ENCODE peak calls at places on chromosomes 11 and 22, in four cellular contexts. One of them, this sample, is unnamed.

GRCh38 chr11:67376873-67377808 is 3.7 kb upstream of the CLCF1 start:
- DNase-seq in H9: no peak
- DNase-seq in H1: no peak
- DNase-seq in IMR-90: no peak
- DNase-seq in this sample: no peak

GRCh38 chr22:37221424-37222336 is 9.4 kb upstream of the SSTR3 start:
- DNase-seq in H1: no peak
- DNase-seq in H9: no peak
- DNase-seq in IMR-90: no peak
- DNase-seq in this sample: no peak

GRCh38 chr11:12962306-12962705 is 46.8 kb upstream of the RASSF10 start:
- DNase-seq in IMR-90: no peak
- DNase-seq in H9: no peak
- DNase-seq in H1: no peak
- DNase-seq in this sample: no peak

GRCh38 chr11:2813141-2813908 is 72.2 kb downstream of the CDKN1C start:
- DNase-seq in H1: no peak
- DNase-seq in IMR-90: peak; percentile 90
- DNase-seq in H9: no peak
- DNase-seq in this sample: no peak

GRCh38 chr11:134119094-134119493 is 50.2 kb downstream of the JAM3 start:
- DNase-seq in IMR-90: peak; percentile 86
- DNase-seq in H1: no peak
- DNase-seq in H9: no peak
- DNase-seq in this sample: no peak

GRCh38 chr11:69487391-69487790 is 5.9 kb downstream of the LINC01488 start:
- DNase-seq in IMR-90: no peak
- DNase-seq in H1: no peak
- DNase-seq in H9: no peak
- DNase-seq in this sample: no peak

GRCh38 chr11:9039863-9040262 is 36.1 kb upstream of the NRIP3 start:
- DNase-seq in H1: no peak
- DNase-seq in IMR-90: no peak
- DNase-seq in H9: no peak
- DNase-seq in this sample: no peak

GRCh38 chr11:59582006-59582405 is 33.6 kb downstream of the OSBP start:
- DNase-seq in H1: no peak
- DNase-seq in IMR-90: no peak
- DNase-seq in H9: no peak
- DNase-seq in this sample: peak; percentile 27

GRCh38 chr11:45145421-45146071 is 893 bp upstream of the PRDM11 start:
- DNase-seq in H9: peak; percentile 87
- DNase-seq in IMR-90: peak; percentile 35
- DNase-seq in H1: peak; percentile 56
- DNase-seq in this sample: peak; percentile 92

GRCh38 chr11:34921156-34921555 is 4.7 kb downstream of the PDHX start:
- DNase-seq in H1: no peak
- DNase-seq in H9: no peak
- DNase-seq in IMR-90: no peak
- DNase-seq in this sample: no peak

GRCh38 chr11:2590131-2590950 is 109.5 kb downstream of the KCNQ1OT1 start:
- DNase-seq in H1: no peak
- DNase-seq in H9: no peak
- DNase-seq in IMR-90: no peak
- DNase-seq in this sample: no peak

GRCh38 chr11:76361365-76361764 is 19.6 kb downstream of the THAP12 start:
- DNase-seq in H1: no peak
- DNase-seq in IMR-90: no peak
- DNase-seq in H9: no peak
- DNase-seq in this sample: no peak

GRCh38 chr11:84437129-84438123 is 1151.3 kb upstream of the CCDC90B start:
- DNase-seq in H9: peak; percentile 94
- DNase-seq in IMR-90: no peak
- DNase-seq in H1: peak; percentile 80
- DNase-seq in this sample: peak; percentile 94

GRCh38 chr22:27431896-27432295 is 369.7 kb downstream of the MN1 start:
- DNase-seq in H9: no peak
- DNase-seq in IMR-90: peak; percentile 4
- DNase-seq in H1: no peak
- DNase-seq in this sample: no peak

GRCh38 chr22:37300551-37301017 is 18.3 kb downstream of the CYTH4 start:
- DNase-seq in IMR-90: no peak
- DNase-seq in H9: no peak
- DNase-seq in H1: no peak
- DNase-seq in this sample: no peak

GRCh38 chr22:49664371-49664881 is 163.2 kb downstream of the BRD1 start:
- DNase-seq in H9: peak; percentile 21
- DNase-seq in H1: no peak
- DNase-seq in IMR-90: no peak
- DNase-seq in this sample: no peak

GRCh38 chr11:43316451-43316850 is 4.7 kb downstream of the API5 start:
- DNase-seq in H1: no peak
- DNase-seq in H9: no peak
- DNase-seq in IMR-90: peak; percentile 13
- DNase-seq in this sample: no peak

GRCh38 chr22:27473533-27473932 is 328.0 kb downstream of the MN1 start:
- DNase-seq in IMR-90: no peak
- DNase-seq in H1: no peak
- DNase-seq in H9: no peak
- DNase-seq in this sample: peak; percentile 48

GRCh38 chr11:111918390-111919256 is at the start of gene C11orf52:
- DNase-seq in H9: peak; percentile 94
- DNase-seq in H1: peak; percentile 49
- DNase-seq in IMR-90: peak; percentile 57
- DNase-seq in this sample: peak; percentile 93

GRCh38 chr11:18080451-18080850 is 25.4 kb downstream of the SAAL1 start:
- DNase-seq in H1: no peak
- DNase-seq in IMR-90: no peak
- DNase-seq in H9: no peak
- DNase-seq in this sample: no peak

GRCh38 chr11:134229131-134229790 is 4.8 kb downstream of the VPS26B start:
- DNase-seq in H9: no peak
- DNase-seq in H1: no peak
- DNase-seq in IMR-90: no peak
- DNase-seq in this sample: no peak

GRCh38 chr11:116225236-116225635 is 547.6 kb downstream of the BUD13 start:
- DNase-seq in H9: no peak
- DNase-seq in H1: no peak
- DNase-seq in IMR-90: no peak
- DNase-seq in this sample: peak; percentile 30

GRCh38 chr11:1290052-1291040 is 19.1 kb downstream of the TOLLIP start:
- DNase-seq in IMR-90: no peak
- DNase-seq in H1: no peak
- DNase-seq in H9: no peak
- DNase-seq in this sample: no peak

GRCh38 chr11:46363031-46363407 is 15.8 kb downstream of the DGKZ start:
- DNase-seq in IMR-90: peak; percentile 67
- DNase-seq in H1: no peak
- DNase-seq in H9: no peak
- DNase-seq in this sample: peak; percentile 84

GRCh38 chr22:21775061-21775460 is 39.5 kb upstream of the YPEL1 start:
- DNase-seq in H1: no peak
- DNase-seq in H9: no peak
- DNase-seq in IMR-90: peak; percentile 61
- DNase-seq in this sample: no peak

GRCh38 chr11:43381802-43382201 is 23.1 kb downstream of the TTC17 start:
- DNase-seq in IMR-90: no peak
- DNase-seq in H1: no peak
- DNase-seq in H9: no peak
- DNase-seq in this sample: peak; percentile 41

GRCh38 chr11:64086263-64086938 is 50.7 kb downstream of the FLRT1 start:
- DNase-seq in H9: no peak
- DNase-seq in H1: no peak
- DNase-seq in IMR-90: peak; percentile 14
- DNase-seq in this sample: no peak

GRCh38 chr11:15159085-15159484 is 44.4 kb downstream of the INSC start:
- DNase-seq in H1: no peak
- DNase-seq in H9: peak; percentile 37
- DNase-seq in IMR-90: peak; percentile 49
- DNase-seq in this sample: peak; percentile 53

GRCh38 chr22:49789289-49790141 is 38.2 kb downstream of the BRD1 start:
- DNase-seq in H1: no peak
- DNase-seq in H9: no peak
- DNase-seq in IMR-90: peak; percentile 45
- DNase-seq in this sample: peak; percentile 12

GRCh38 chr22:36194971-36195370 is 6.6 kb downstream of the APOL4 start:
- DNase-seq in H9: peak; percentile 86
- DNase-seq in H1: peak; percentile 36
- DNase-seq in IMR-90: peak; percentile 77
- DNase-seq in this sample: peak; percentile 91

GRCh38 chr22:38455530-38456271 is 702 bp upstream of the KCNJ4 start:
- DNase-seq in H9: peak; percentile 54
- DNase-seq in H1: no peak
- DNase-seq in IMR-90: peak; percentile 26
- DNase-seq in this sample: peak; percentile 56

GRCh38 chr22:45268167-45268957 is 16.4 kb upstream of the UPK3A start:
- DNase-seq in H9: peak; percentile 97
- DNase-seq in IMR-90: no peak
- DNase-seq in H1: peak; percentile 91
- DNase-seq in this sample: peak; percentile 98

GRCh38 chr11:86735462-86736302 is 63.3 kb upstream of the ME3 start:
- DNase-seq in H9: no peak
- DNase-seq in H1: no peak
- DNase-seq in IMR-90: peak; percentile 82
- DNase-seq in this sample: no peak

GRCh38 chr22:42946551-42947198 is 68.3 kb downstream of the PACSIN2 start:
- DNase-seq in H1: no peak
- DNase-seq in H9: peak; percentile 27
- DNase-seq in IMR-90: no peak
- DNase-seq in this sample: no peak

GRCh38 chr11:2465201-2466068 is 20.6 kb downstream of the KCNQ1 start:
- DNase-seq in H9: no peak
- DNase-seq in IMR-90: no peak
- DNase-seq in H1: no peak
- DNase-seq in this sample: no peak

GRCh38 chr11:3614742-3615171 is 27.0 kb downstream of the ART5 start:
- DNase-seq in H9: no peak
- DNase-seq in H1: no peak
- DNase-seq in IMR-90: no peak
- DNase-seq in this sample: peak; percentile 49

GRCh38 chr11:101458161-101458560 is 125.6 kb downstream of the TRPC6 start:
- DNase-seq in H1: no peak
- DNase-seq in IMR-90: peak; percentile 79
- DNase-seq in H9: no peak
- DNase-seq in this sample: no peak

GRCh38 chr22:46652930-46653331 is 32.7 kb downstream of the GRAMD4 start:
- DNase-seq in IMR-90: peak; percentile 35
- DNase-seq in H1: no peak
- DNase-seq in H9: no peak
- DNase-seq in this sample: no peak

GRCh38 chr11:88179141-88179540 is 3.9 kb upstream of the RAB38 start:
- DNase-seq in H9: no peak
- DNase-seq in IMR-90: peak; percentile 61
- DNase-seq in H1: no peak
- DNase-seq in this sample: no peak

GRCh38 chr11:64874308-64874707 is 4.1 kb downstream of the EHD1 start:
- DNase-seq in H1: no peak
- DNase-seq in IMR-90: peak; percentile 47
- DNase-seq in H9: no peak
- DNase-seq in this sample: no peak

DNA sequence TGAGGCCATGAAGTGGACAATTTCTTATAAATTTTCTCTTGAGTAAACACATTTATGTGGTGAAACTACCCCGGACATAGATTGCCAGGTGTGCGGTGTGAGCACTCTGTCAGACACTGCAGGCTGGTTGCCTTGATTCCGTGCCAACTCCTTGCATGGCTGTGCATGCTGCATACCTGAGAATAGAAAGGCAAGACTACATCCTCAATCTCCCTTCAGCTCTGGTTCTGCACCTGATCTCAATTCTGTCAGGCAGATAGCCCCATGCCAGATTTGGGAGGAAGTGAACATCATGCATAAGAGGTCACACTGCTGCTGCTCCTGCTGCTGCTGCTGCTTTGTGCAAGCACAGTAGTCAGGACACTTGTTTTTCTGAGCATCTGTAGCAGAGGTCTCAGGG is 42.5 kb upstream of the DEUP1 start:
- DNase-seq in H1: no peak
- DNase-seq in IMR-90: no peak
- DNase-seq in H9: no peak
- DNase-seq in this sample: no peak
- H3K56ac ChIP-seq in H1: no peak overlapping the region
- H3K56ac ChIP-seq in IMR-90: no peak overlapping the region
- H3K56ac ChIP-seq in H9: no peak overlapping the region
- H3K56ac ChIP-seq in this sample: no peak overlapping the region

DNA sequence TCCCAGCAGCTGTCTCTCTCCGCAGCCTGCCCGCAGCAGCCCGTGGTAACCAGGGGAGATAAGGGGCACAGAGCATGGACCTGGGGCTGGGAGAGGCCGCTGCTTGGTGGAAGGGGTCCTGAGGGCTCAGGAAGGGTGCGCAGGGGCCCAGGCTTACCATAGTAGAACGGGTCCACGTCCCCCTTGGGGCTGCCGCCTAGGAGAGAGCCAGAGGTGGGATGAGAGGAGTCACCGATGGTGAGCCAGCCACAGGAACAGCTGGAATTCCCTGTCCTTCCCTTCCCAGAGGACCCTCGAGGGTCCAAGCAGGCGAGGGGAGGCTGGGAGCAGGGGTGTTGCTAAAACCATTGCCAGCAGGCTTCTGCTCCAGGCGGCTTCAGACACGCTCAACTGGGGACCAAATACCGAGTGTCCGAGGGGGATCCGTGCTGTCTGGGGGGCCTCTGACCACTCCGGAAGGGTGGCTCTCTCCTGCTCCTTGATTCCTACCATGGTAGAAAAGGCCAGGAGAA is 2.0 kb downstream of the FXYD2 start:
- DNase-seq in IMR-90: no peak
- DNase-seq in H9: no peak
- DNase-seq in H1: no peak
- DNase-seq in this sample: no peak
- H3K56ac ChIP-seq in IMR-90: no peak overlapping the region
- H3K56ac ChIP-seq in H9: no peak overlapping the region
- H3K56ac ChIP-seq in H1: no peak overlapping the region
- H3K56ac ChIP-seq in this sample: peak overlapping the region; percentile 31

GRCh38 chr11:74748211-74749126 is at the start of gene RNF169:
- DNase-seq in IMR-90: peak; percentile 96
- DNase-seq in H1: peak; percentile 84
- DNase-seq in H9: peak; percentile 95
- DNase-seq in this sample: peak; percentile 98
- H3K56ac ChIP-seq in IMR-90: no peak within 1 kb of the TSS
- H3K56ac ChIP-seq in H1: no peak within 1 kb of the TSS
- H3K56ac ChIP-seq in H9: no peak within 1 kb of the TSS
- H3K56ac ChIP-seq in this sample: peak within 1 kb of the TSS; percentile 81

GRCh38 chr11:78432058-78432515 is 14.5 kb upstream of the GAB2 start:
- DNase-seq in H1: no peak
- DNase-seq in IMR-90: no peak
- DNase-seq in H9: no peak
- DNase-seq in this sample: peak; percentile 35
- H3K56ac ChIP-seq in H1: no peak overlapping the region
- H3K56ac ChIP-seq in IMR-90: no peak overlapping the region
- H3K56ac ChIP-seq in H9: no peak overlapping the region
- H3K56ac ChIP-seq in this sample: no peak overlapping the region